ENCODE peak calls at places on chromosomes 7 and 10, in six cellular contexts. F, P, Q, J, U and M are unnamed samples.

GRCh38 chr10:68625316-68625921 is 65.3 kb downstream of the TET1 start:
- DNase-seq in P (no peak), U (no peak), Q (no peak), J (no peak), F (no peak), M (no peak)

GRCh38 chr7:131483586-131483985 is 72.8 kb downstream of the PODXL start:
- DNase-seq in Q (no peak), F (no peak), J (no peak), U (no peak), P (no peak), M (no peak)

GRCh38 chr10:124820121-124820520 is 18.5 kb downstream of the ABRAXAS2 start:
- DNase-seq in U (no peak), F (no peak), J (no peak), P (no peak), Q (no peak), M (no peak)

GRCh38 chr7:101650579-101651081 is 21.5 kb upstream of the MYL10 start:
- DNase-seq in J (no peak), F (no peak), Q (no peak), P (no peak), U (no peak), M (no peak)

GRCh38 chr10:17430647-17431355 is 23.6 kb downstream of the ST8SIA6 start:
- DNase-seq in U (peak), J (no peak), P (peak), F (peak), Q (peak), M (peak)

GRCh38 chr7:70596575-70596891 is 535.4 kb upstream of the GALNT17 start:
- DNase-seq in Q (no peak), U (no peak), J (no peak), P (no peak), F (no peak), M (no peak)

GRCh38 chr7:97167749-97168148 is 50.3 kb downstream of the SDHAF3 start:
- DNase-seq in F (no peak), P (no peak), Q (no peak), J (no peak), U (no peak), M (no peak)

GRCh38 chr10:119165171-119166110 is at the start of gene SFXN4:
- DNase-seq in Q (peak), J (peak), U (peak), P (peak), F (peak), M (peak)

GRCh38 chr10:79381804-79382221 is 34.5 kb downstream of the PPIF start:
- DNase-seq in U (peak), P (peak), Q (peak), F (no peak), J (no peak), M (no peak)

GRCh38 chr7:75872073-75872782 is 6.6 kb upstream of the RHBDD2 start:
- DNase-seq in P (no peak), Q (peak), F (no peak), J (no peak), U (no peak), M (no peak)

GRCh38 chr7:155824195-155824915 is 12.1 kb upstream of the SHH start:
- DNase-seq in P (no peak), F (no peak), U (no peak), Q (peak), J (no peak), M (no peak)

GRCh38 chr10:72086466-72087391 is 1.6 kb downstream of the SPOCK2 start:
- DNase-seq in J (no peak), Q (no peak), U (no peak), P (no peak), F (no peak), M (no peak)

GRCh38 chr7:81158189-81158588 is 239.3 kb upstream of the SEMA3C start:
- DNase-seq in Q (no peak), U (peak), P (no peak), J (no peak), F (no peak), M (no peak)

GRCh38 chr10:35386594-35387174 is 50.4 kb downstream of the CCNY start:
- DNase-seq in P (no peak), Q (no peak), J (no peak), F (no peak), U (no peak), M (no peak)

GRCh38 chr7:497346-497745 is 22.3 kb downstream of the PDGFA start:
- DNase-seq in F (no peak), J (no peak), U (no peak), P (no peak), Q (no peak), M (no peak)

GRCh38 chr10:95445223-95445836 is 115.8 kb downstream of the SORBS1 start:
- DNase-seq in Q (no peak), U (no peak), J (no peak), P (peak), F (no peak), M (no peak)

GRCh38 chr7:92797284-92797683 is 39.1 kb downstream of the CDK6 start:
- DNase-seq in J (no peak), Q (peak), U (no peak), P (no peak), F (no peak), M (no peak)